ENCODE peak calls at places on chromosomes 1 and 21, in ten cellular contexts. W, F, O, Z, Q, I, X, L, B and P are unnamed samples.

GRCh38 chr1:231969078-231969477 is 342.5 kb downstream of the DISC1 start:
- DNase-seq in Z (no peak), F (no peak), Q (no peak), B (no peak), X (no peak), W (no peak), O (no peak), I (no peak), L (no peak), P (no peak)

GRCh38 chr1:235264327-235264726 is 63.7 kb downstream of the ARID4B start:
- DNase-seq in B (no peak), L (no peak), O (no peak), Q (no peak), F (no peak), W (no peak), X (no peak), Z (no peak), I (no peak), P (no peak)

GRCh38 chr21:42833439-42833815 is 45.9 kb downstream of the WDR4 start:
- DNase-seq in Z (no peak), X (no peak), Q (peak), I (no peak), L (peak), O (peak), F (peak), B (peak), W (no peak), P (no peak)

GRCh38 chr1:21861602-21862429 is 49.8 kb downstream of the LDLRAD2 start:
- DNase-seq in I (no peak), X (peak), B (peak), Z (no peak), O (no peak), L (peak), W (no peak), Q (no peak), F (peak), P (no peak)

GRCh38 chr1:242240061-242240460 is 241.2 kb upstream of the MAP1LC3C start:
- DNase-seq in Z (no peak), I (no peak), X (no peak), Q (peak), B (no peak), F (no peak), L (no peak), W (no peak), O (no peak), P (no peak)

GRCh38 chr1:31736675-31737074 is 27.5 kb downstream of the ADGRB2 start:
- DNase-seq in W (no peak), Z (peak), O (peak), X (no peak), L (no peak), I (no peak), Q (no peak), B (no peak), F (no peak), P (no peak)

GRCh38 chr1:246691622-246692495 is 32.4 kb upstream of the SCCPDH start:
- DNase-seq in X (no peak), L (peak), B (no peak), O (no peak), Q (no peak), F (peak), Z (no peak), I (no peak), W (no peak), P (no peak)

GRCh38 chr1:228000416-228000815 is 6.4 kb upstream of the WNT3A start:
- DNase-seq in F (no peak), Z (no peak), X (no peak), O (no peak), W (no peak), B (no peak), L (no peak), I (no peak), Q (no peak), P (no peak)

GRCh38 chr21:42649122-42650032 is 4.0 kb upstream of the PDE9A start:
- DNase-seq in Q (no peak), F (no peak), O (no peak), X (no peak), L (no peak), B (no peak), Z (peak), I (no peak), W (no peak), P (peak)

GRCh38 chr21:16084776-16085364 is 355.1 kb downstream of the USP25 start:
- DNase-seq in W (no peak), F (peak), Z (peak), X (peak), Q (no peak), O (no peak), B (peak), L (peak), I (no peak), P (peak)

GRCh38 chr1:86825294-86825693 is 88.6 kb downstream of the SELENOF start:
- DNase-seq in Z (no peak), F (peak), I (no peak), B (peak), Q (peak), O (no peak), X (peak), L (no peak), W (no peak), P (no peak)

GRCh38 chr1:41890841-41891311 is 27.8 kb downstream of the HIVEP3 start:
- DNase-seq in F (peak), W (no peak), L (no peak), Q (peak), Z (peak), B (peak), X (peak), I (no peak), O (no peak), P (peak)

GRCh38 chr1:99621340-99621901 is 24.5 kb upstream of the PALMD start:
- DNase-seq in Z (peak), X (peak), B (no peak), I (no peak), O (no peak), W (no peak), F (no peak), L (no peak), Q (no peak), P (no peak)

GRCh38 chr1:16180291-16180824 is 24.5 kb upstream of the EPHA2 start:
- DNase-seq in Z (no peak), Q (no peak), X (peak), I (no peak), O (no peak), L (peak), F (no peak), B (no peak), W (no peak), P (no peak)

GRCh38 chr1:28313710-28314510 is 14.9 kb upstream of the MED18 start:
- DNase-seq in L (peak), X (peak), B (peak), Q (no peak), I (no peak), Z (peak), O (peak), W (no peak), F (peak), P (no peak)

GRCh38 chr21:36075171-36075570 is 5.3 kb downstream of the CBR1 start:
- DNase-seq in F (no peak), X (no peak), L (no peak), Q (no peak), I (no peak), Z (no peak), W (no peak), O (no peak), B (no peak), P (no peak)

GRCh38 chr1:48817505-48818114 is 40.9 kb upstream of the BEND5 start:
- DNase-seq in L (peak), O (peak), Z (peak), W (no peak), Q (peak), X (peak), F (peak), B (peak), I (peak), P (peak)

GRCh38 chr1:232901255-232901654 is 49.2 kb upstream of the NTPCR start:
- DNase-seq in F (no peak), I (no peak), Z (no peak), Q (peak), B (no peak), X (no peak), L (no peak), W (no peak), O (no peak), P (no peak)

GRCh38 chr1:66852870-66853269 is 51.8 kb upstream of the INSL5 start:
- DNase-seq in O (no peak), Z (no peak), B (no peak), F (no peak), I (no peak), L (no peak), X (no peak), W (no peak), Q (no peak), P (no peak)

GRCh38 chr1:59046730-59047157 is 250.2 kb upstream of the FGGY start:
- DNase-seq in O (no peak), I (no peak), L (no peak), F (peak), B (peak), W (peak), Q (no peak), X (no peak), Z (no peak), P (no peak)

GRCh38 chr1:88327391-88328267 is 356.4 kb upstream of the PKN2 start:
- DNase-seq in W (no peak), B (peak), F (peak), X (peak), O (no peak), I (no peak), Z (no peak), Q (no peak), L (peak), P (no peak)

GRCh38 chr1:5369223-5369622 is 623.0 kb downstream of the NPHP4 start:
- DNase-seq in F (no peak), I (no peak), W (no peak), L (no peak), Z (no peak), O (no peak), Q (no peak), B (no peak), X (no peak), P (no peak)

GRCh38 chr1:234579967-234580366 is 30.0 kb downstream of the IRF2BP2 start:
- DNase-seq in O (no peak), Z (no peak), L (no peak), B (no peak), X (no peak), Q (no peak), I (no peak), W (no peak), F (no peak), P (no peak)

GRCh38 chr1:228899421-228899956 is 164.2 kb downstream of the RHOU start:
- DNase-seq in X (no peak), F (no peak), Z (no peak), O (no peak), W (no peak), L (no peak), Q (no peak), B (no peak), I (no peak), P (no peak)

GRCh38 chr1:56330400-56331026 is 248.8 kb downstream of the PLPP3 start:
- DNase-seq in X (peak), F (peak), Q (no peak), O (no peak), L (peak), B (peak), I (no peak), Z (no peak), W (no peak), P (no peak)

GRCh38 chr1:183970516-183971300 is 66.8 kb downstream of the COLGALT2 start:
- DNase-seq in Z (no peak), L (no peak), I (no peak), W (no peak), X (no peak), O (no peak), F (no peak), B (no peak), Q (no peak), P (no peak)

GRCh38 chr1:194940336-194940735 is 1667.9 kb downstream of the KCNT2 start:
- DNase-seq in X (no peak), O (no peak), W (no peak), L (no peak), Q (peak), Z (no peak), F (no peak), I (no peak), B (no peak), P (no peak)

GRCh38 chr1:25692560-25692959 is 76.0 kb downstream of the MAN1C1 start:
- DNase-seq in W (no peak), X (no peak), L (no peak), Z (no peak), F (no peak), O (no peak), B (no peak), I (no peak), Q (peak), P (no peak)

GRCh38 chr1:201695607-201696006 is 133.3 kb upstream of the IPO9 start:
- DNase-seq in I (no peak), L (no peak), X (no peak), W (no peak), Q (no peak), Z (no peak), B (no peak), O (no peak), F (no peak), P (no peak)

DNA sequence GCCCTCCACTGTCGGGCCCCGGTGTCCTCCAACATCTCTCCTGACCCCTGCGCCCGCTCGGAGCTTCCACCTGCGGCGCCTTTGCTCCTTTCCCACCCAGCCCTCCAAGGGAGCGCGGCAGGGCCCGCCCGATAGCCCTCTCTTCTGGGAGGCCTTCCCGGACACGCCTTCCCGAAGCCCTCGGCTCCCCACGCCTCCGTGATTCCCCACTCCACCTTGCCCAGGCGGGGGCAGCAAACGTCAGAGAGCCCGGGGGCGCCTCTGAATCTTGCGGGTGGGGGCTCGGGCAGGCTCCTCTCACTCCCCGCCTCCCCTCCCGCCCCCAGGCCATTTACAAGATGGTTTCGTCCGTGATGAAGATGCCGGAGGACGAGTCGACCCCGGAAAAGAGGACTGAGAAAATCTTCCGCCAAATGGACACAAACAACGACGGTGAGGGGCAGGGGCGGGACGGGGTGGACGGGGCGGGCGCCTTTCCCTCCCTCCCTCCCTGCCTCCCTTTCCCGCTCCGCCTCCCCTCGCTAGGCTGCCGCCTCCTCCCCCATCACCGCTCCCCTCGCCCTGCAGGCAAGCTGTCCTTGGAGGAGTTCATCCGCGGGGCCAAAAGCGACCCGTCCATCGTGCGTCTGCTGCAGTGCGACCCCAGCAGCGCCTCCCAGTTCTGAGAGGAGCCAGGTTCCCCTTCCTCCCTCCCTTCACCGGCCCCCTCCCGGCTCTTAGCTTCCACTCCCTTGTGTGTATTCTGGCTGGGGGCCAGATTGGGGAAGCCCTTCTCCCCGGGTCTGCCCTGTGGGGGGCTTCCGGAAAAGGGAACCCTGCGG is 7.1 kb downstream of the HPCA start:
- DNase-seq in O (peak), Z (peak), X (peak), L (peak), B (no peak), W (no peak), I (peak), Q (no peak), F (peak), P (peak)
- TF ChIP-seq CTCF in O (peak), Z (no peak), X (no peak), L (no peak), B (no peak), W (no peak), I (no peak), Q (peak), F (no peak), P (no peak)

GRCh38 chr21:35046223-35046690 is 2.8 kb downstream of the RUNX1 start:
- DNase-seq in Q (no peak), B (no peak), F (no peak), W (no peak), Z (no peak), L (no peak), O (no peak), I (no peak), X (no peak), P (no peak)
- H3K4me3 ChIP-seq in Q (no peak), B (peak), F (no peak), W (peak), Z (peak), L (no peak), O (no peak), I (no peak), X (peak), P (no peak)

GRCh38 chr21:41066086-41066938 is 101.6 kb upstream of the BACE2 start:
- DNase-seq in Z (no peak), I (no peak), F (no peak), Q (no peak), O (no peak), X (peak), W (no peak), B (no peak), L (no peak), P (peak)

GRCh38 chr21:41071410-41071809 is 96.5 kb upstream of the BACE2 start:
- DNase-seq in L (no peak), F (no peak), X (no peak), W (no peak), I (no peak), Z (no peak), B (no peak), Q (peak), O (no peak), P (no peak)

GRCh38 chr21:41065539-41065938 is 102.4 kb upstream of the BACE2 start:
- DNase-seq in W (no peak), Q (no peak), B (no peak), X (peak), O (no peak), Z (no peak), I (no peak), L (no peak), F (no peak), P (no peak)

GRCh38 chr21:41068411-41069304 is 99.3 kb upstream of the BACE2 start:
- DNase-seq in W (peak), Z (peak), L (peak), F (peak), Q (peak), I (peak), O (peak), B (peak), X (peak), P (peak)

DNA sequence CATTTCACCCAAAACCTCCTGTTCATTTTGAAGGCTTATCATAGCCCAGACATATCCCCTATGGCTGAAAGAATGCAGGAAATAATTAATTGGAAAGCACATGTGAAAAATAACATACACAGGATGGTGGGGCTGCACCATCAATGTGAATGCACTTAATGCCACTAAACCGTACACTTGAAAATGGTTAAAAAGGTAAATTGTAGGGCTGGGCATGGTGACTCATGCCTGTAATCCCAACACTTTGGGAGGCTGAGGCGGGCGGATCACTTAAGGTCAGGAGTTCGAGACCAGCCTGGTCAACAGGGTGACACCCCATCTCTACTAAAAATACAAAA is 98.7 kb upstream of the BACE2 start:
- DNase-seq in O (no peak), Z (no peak), B (no peak), Q (no peak), I (no peak), W (no peak), X (no peak), F (no peak), L (no peak), P (no peak)
- TF ChIP-seq CTCF in O (no peak), Z (no peak), B (no peak), Q (no peak), I (no peak), W (peak), X (no peak), F (no peak), L (no peak), P (peak)

GRCh38 chr1:20166047-20166446 is 19.8 kb upstream of the UBXN10 start:
- DNase-seq in O (no peak), L (no peak), B (no peak), I (no peak), X (no peak), F (peak), Q (no peak), Z (no peak), W (no peak), P (no peak)
- H3K4me3 ChIP-seq in O (no peak), L (no peak), B (no peak), I (no peak), X (no peak), F (no peak), Q (no peak), Z (no peak), W (no peak), P (no peak)

GRCh38 chr1:186326009-186326408 is 49.0 kb downstream of the TPR start:
- DNase-seq in X (no peak), F (no peak), W (no peak), Z (no peak), B (no peak), Q (no peak), O (no peak), I (no peak), L (no peak), P (no peak)

GRCh38 chr1:186327331-186327730 is 47.7 kb downstream of the TPR start:
- DNase-seq in B (no peak), F (no peak), Q (no peak), W (no peak), L (no peak), O (no peak), Z (no peak), I (no peak), X (no peak), P (no peak)

GRCh38 chr1:186325239-186325638 is 49.8 kb downstream of the TPR start:
- DNase-seq in W (no peak), Z (no peak), X (no peak), L (peak), Q (no peak), I (no peak), O (no peak), F (peak), B (peak), P (no peak)

GRCh38 chr1:186330758-186331157 is 44.3 kb downstream of the TPR start:
- DNase-seq in O (no peak), L (peak), Z (no peak), B (no peak), Q (no peak), W (no peak), X (no peak), I (no peak), F (no peak), P (no peak)
- TF ChIP-seq CTCF in O (no peak), L (peak), Z (peak), B (peak), Q (peak), W (no peak), X (peak), I (no peak), F (peak), P (peak)

GRCh38 chr1:244163861-244164562 is 112.9 kb downstream of the ZBTB18 start:
- DNase-seq in Q (peak), X (peak), O (no peak), L (peak), B (peak), F (peak), I (no peak), W (no peak), Z (no peak), P (peak)
- H3K4me3 ChIP-seq in Q (no peak), X (peak), O (no peak), L (no peak), B (no peak), F (no peak), I (no peak), W (no peak), Z (peak), P (no peak)

DNA sequence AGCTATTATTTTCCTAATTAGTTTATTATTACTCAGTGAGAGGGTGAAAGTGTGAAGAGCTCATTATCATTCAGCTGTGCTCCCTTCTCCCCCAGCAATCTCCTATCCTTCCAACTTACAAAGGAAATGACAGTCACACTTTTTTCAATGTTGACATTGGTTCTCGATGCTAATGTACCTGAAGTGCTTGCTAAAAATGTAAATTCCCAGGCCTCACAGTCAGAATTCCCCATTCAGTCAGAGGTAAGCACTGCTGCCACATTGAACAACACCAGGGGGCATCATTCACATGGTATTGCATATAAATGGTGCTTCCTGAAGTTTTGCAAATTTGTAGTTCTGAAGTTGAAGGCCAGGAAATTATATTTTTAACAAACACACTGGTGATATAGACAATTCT is 132.7 kb upstream of the FOXD3 start:
- DNase-seq in X (no peak), W (no peak), I (no peak), L (peak), F (peak), Z (no peak), O (no peak), Q (no peak), B (no peak), P (no peak)
- TF ChIP-seq CTCF in X (no peak), W (no peak), I (no peak), L (peak), F (no peak), Z (no peak), O (no peak), Q (no peak), B (no peak), P (no peak)